ENCODE peak calls at places on chromosomes 5 and 9, in nine cellular contexts. T is cardiac fibroblast, H is neural progenitor cell, P is bronchial epithelial cell, W is heart left ventricle, X is kidney epithelial cell, J is brain microvascular endothelial cell, O is WERI-Rb-1, N is suprapubic skin. V is an unnamed sample.
A peak's percentile ranks its signal among the peaks of the same experiment; 100 is the strongest.

GRCh38 chr5:1723476-1723875 is 76.2 kb downstream of the MRPL36 start:
- DNase-seq in X (no peak), P (no peak), W (no peak), T (no peak), H (no peak), N (peak; percentile 53), J (no peak), O (no peak), V (no peak)

GRCh38 chr5:1000329-1000728 is 8.3 kb upstream of the NKD2 start:
- DNase-seq in P (no peak), J (no peak), W (peak; percentile 13), T (no peak), X (no peak), O (peak; percentile 5), N (peak; percentile 58), H (no peak), V (no peak)

GRCh38 chr9:96350866-96351265 is 32.6 kb downstream of the SLC35D2 start:
- DNase-seq in W (no peak), X (no peak), N (no peak), O (no peak), H (no peak), T (no peak), P (no peak), J (no peak), V (no peak)

GRCh38 chr5:176447538-176447981 is 625 bp upstream of the FAF2 start:
- DNase-seq in H (no peak), X (no peak), N (peak; percentile 88), P (no peak), T (no peak), J (no peak), W (no peak), O (no peak), V (no peak)

GRCh38 chr5:110086658-110087388 is 397.1 kb downstream of the MAN2A1 start:
- DNase-seq in H (no peak), J (peak; percentile 76), N (peak; percentile 81), X (peak; percentile 91), T (peak; percentile 78), O (no peak), W (no peak), P (peak; percentile 97), V (no peak)

GRCh38 chr9:97980479-97980803 is 2.7 kb upstream of the ANP32B start:
- DNase-seq in W (peak; percentile 63), H (no peak), J (no peak), O (no peak), T (peak; percentile 39), P (no peak), N (peak; percentile 88), X (no peak), V (no peak)

GRCh38 chr5:172356047-172356446 is 72.5 kb upstream of the UBTD2 start:
- DNase-seq in H (no peak), J (no peak), N (no peak), P (no peak), X (no peak), O (no peak), W (no peak), T (no peak), V (no peak)

GRCh38 chr9:99430301-99430700 is 208.2 kb downstream of the SEC61B start:
- DNase-seq in H (no peak), J (peak; percentile 87), O (no peak), W (no peak), N (no peak), P (peak; percentile 41), T (peak; percentile 25), X (no peak), V (no peak)

GRCh38 chr5:66717455-66718373 is 121.5 kb downstream of the MAST4 start:
- DNase-seq in O (no peak), W (peak; percentile 59), T (no peak), H (no peak), P (no peak), J (no peak), N (no peak), X (no peak), V (no peak)

GRCh38 chr9:87148391-87149237 is 201.3 kb upstream of the GAS1 start:
- DNase-seq in N (peak; percentile 91), H (peak; percentile 73), T (peak; percentile 90), W (peak; percentile 92), X (peak; percentile 26), J (peak; percentile 67), P (peak; percentile 16), O (no peak), V (no peak)
- TF ChIP-seq CTCF in N (peak; percentile 17), H (no peak), T (no peak), W (no peak), X (no peak), J (peak; percentile 41), P (no peak), O (no peak), V (no peak)

GRCh38 chr9:72808446-72808768 is 144.4 kb downstream of the ALDH1A1 start:
- DNase-seq in J (no peak), X (no peak), N (no peak), T (no peak), O (no peak), W (no peak), P (peak; percentile 33), H (no peak), V (no peak)
- TF ChIP-seq CTCF in J (no peak), X (no peak), N (no peak), T (peak; percentile 0), O (no peak), W (no peak), P (no peak), H (no peak), V (no peak)

DNA sequence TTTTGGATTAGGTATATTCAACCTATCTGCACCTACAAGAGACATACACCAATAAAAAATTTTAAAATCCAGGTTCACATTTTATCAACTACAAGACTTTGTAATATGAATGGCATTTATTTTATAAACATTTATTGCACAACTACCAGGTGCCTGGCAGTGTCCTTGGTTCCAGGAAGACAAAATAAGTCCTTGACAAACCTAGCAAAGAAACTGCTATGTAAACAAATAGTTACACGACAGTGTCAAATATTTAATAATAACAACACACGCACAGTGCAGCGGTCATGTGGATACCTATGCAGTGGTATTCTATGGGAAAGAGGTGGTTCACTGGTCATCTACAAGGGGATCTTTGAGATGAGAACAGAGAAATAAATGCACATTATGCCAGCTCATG is 120.7 kb downstream of the MYO10 start:
- DNase-seq in H (no peak), O (no peak), N (no peak), X (no peak), J (no peak), T (no peak), P (peak; percentile 24), W (no peak), V (no peak)
- TF ChIP-seq CTCF in H (no peak), O (no peak), N (no peak), X (no peak), J (no peak), T (no peak), P (no peak), W (no peak), V (no peak)

GRCh38 chr9:71683598-71684235 is 84.6 kb downstream of the CEMIP2 start:
- DNase-seq in X (no peak), T (peak; percentile 67), W (no peak), O (peak; percentile 17), N (no peak), P (peak; percentile 63), J (peak; percentile 31), H (peak; percentile 49), V (no peak)
- TF ChIP-seq CTCF in X (peak; percentile 50), T (peak; percentile 33), W (no peak), O (peak; percentile 19), N (peak; percentile 57), P (peak; percentile 49), J (peak; percentile 80), H (peak; percentile 30), V (no peak)

DNA sequence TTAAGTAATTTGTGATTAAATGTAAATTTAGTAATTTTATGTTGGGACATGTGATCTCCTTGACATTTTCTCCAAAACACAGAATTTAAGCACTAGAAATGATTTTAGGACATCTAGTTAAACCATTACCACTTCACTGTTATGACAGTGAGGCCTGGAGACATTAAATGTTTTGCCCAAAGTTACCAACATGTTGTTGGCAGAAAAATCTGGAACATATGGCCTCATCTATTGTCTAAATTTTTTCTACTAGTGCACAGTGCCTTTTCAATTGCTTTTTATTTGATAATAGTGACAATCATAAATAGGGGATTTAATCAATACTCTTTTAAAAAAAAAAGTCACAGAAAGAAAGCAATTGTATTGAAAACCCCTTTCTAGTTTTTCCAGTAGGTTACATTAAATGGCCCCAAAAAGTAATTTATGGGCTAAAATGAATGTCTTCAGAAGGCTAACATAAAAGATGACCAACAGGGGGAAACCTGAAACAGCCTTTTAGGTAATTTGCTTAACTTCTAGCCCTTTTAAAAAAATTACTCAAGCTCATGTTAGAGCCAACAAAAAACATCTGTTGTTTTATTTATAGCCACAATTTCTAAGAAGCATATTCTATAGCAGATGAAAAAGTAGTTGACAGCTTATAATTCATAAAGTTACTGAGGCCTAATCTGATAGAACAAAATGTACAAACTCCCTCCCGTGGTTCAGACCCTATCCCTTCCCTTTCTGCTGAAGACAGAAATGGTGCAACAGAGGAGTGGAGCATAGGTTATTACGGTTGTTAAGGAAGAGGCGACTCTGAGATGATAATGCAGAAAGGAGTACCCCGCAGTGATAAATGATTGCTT is 45.8 kb downstream of the PIK3R1 start:
- DNase-seq in T (peak; percentile 83), P (no peak), W (no peak), N (no peak), O (no peak), X (no peak), H (no peak), J (no peak), V (no peak)
- TF ChIP-seq CTCF in T (peak; percentile 31), P (no peak), W (no peak), N (no peak), O (no peak), X (peak; percentile 2), H (peak; percentile 17), J (no peak), V (no peak)

DNA sequence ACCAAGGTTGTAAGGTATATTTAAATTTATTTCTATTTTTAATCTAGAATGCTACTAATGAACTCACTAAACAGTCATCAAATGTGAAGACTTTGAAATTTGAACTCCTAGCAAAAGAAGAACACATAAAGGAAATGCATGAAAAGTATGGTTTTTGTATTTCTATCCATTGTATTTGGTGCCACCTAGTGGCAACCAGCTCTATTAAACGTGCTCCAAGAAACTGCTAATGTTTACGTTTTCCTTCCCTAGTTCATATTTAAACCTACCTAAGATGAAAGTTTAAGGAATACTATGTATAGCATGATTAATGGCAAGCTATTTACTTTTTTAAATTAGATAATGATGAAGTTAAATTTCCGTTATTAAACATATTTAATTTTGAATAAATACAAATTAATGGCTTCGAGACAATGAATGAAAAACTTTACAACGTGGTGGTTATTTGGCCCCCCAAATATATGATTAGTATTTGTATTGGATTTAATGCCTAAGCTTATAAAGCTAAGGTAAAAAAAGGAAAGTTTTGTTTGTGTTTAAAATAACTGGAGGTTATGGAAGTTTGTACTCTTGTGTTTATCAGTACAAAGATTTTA is 115.9 kb upstream of the SH3GL2 start:
- DNase-seq in T (peak; percentile 78), X (no peak), J (peak; percentile 45), P (peak; percentile 52), N (no peak), H (peak; percentile 68), O (peak; percentile 17), W (no peak), V (no peak)
- TF ChIP-seq CTCF in T (peak; percentile 52), X (peak; percentile 63), J (peak; percentile 55), P (peak; percentile 55), N (peak; percentile 53), H (peak; percentile 94), O (peak; percentile 36), W (peak; percentile 75), V (peak; percentile 48)

V was measured in activated B cell treated with CpG ODN at 0.5 μM for 24 hours.